ENCODE peak calls at places on chromosomes 2 and 18, in seven cellular contexts. Q is myocyte; R is WTC11; O is NCI-H1092; T is stimulated activated naive CD4-positive, alpha-beta T cell; A is AG10803; V is breast epithelium. Y is an unnamed sample.
A peak's percentile ranks its signal among the peaks of the same experiment; 100 is the strongest.

GRCh38 chr2:49917654-49918053 is 763.3 kb upstream of the FSHR start:
- DNase-seq in O (no peak), V (no peak), T (no peak), A (no peak), Q (no peak), R (no peak), Y (no peak)

GRCh38 chr18:79516441-79516931 is 120.8 kb downstream of the NFATC1 start:
- DNase-seq in Q (no peak), O (no peak), T (peak; percentile 80), R (no peak), V (peak; percentile 10), A (no peak), Y (no peak)

GRCh38 chr2:6960659-6961058 is 43.4 kb downstream of the RNF144A start:
- DNase-seq in O (no peak), R (no peak), A (peak; percentile 82), V (no peak), T (peak; percentile 9), Q (no peak), Y (no peak)

GRCh38 chr2:220556658-220557057 is 929.2 kb downstream of the SLC4A3 start:
- DNase-seq in A (peak; percentile 76), R (no peak), Q (peak; percentile 38), T (no peak), O (no peak), V (no peak), Y (no peak)

GRCh38 chr18:70422061-70422965 is 133.5 kb downstream of the SOCS6 start:
- DNase-seq in Q (peak; percentile 84), A (peak; percentile 94), T (no peak), R (no peak), O (no peak), V (no peak), Y (no peak)

GRCh38 chr18:28114472-28114871 is 62.5 kb downstream of the CDH2 start:
- DNase-seq in T (no peak), V (no peak), Q (peak; percentile 56), A (peak; percentile 60), O (no peak), R (no peak), Y (no peak)

GRCh38 chr18:2856499-2856898 is 9.7 kb downstream of the EMILIN2 start:
- DNase-seq in O (no peak), T (no peak), Q (no peak), R (no peak), V (no peak), A (no peak), Y (no peak)

GRCh38 chr2:23824777-23825212 is 102.1 kb downstream of the ATAD2B start:
- DNase-seq in V (no peak), O (peak; percentile 4), A (peak; percentile 54), Q (peak; percentile 64), T (peak; percentile 53), R (no peak), Y (peak; percentile 55)

GRCh38 chr2:225056330-225057073 is 14.2 kb upstream of the DOCK10 start:
- DNase-seq in R (no peak), V (no peak), Q (no peak), T (no peak), A (no peak), O (no peak), Y (no peak)

GRCh38 chr2:11850082-11850481 is 103.7 kb downstream of the LPIN1 start:
- DNase-seq in A (no peak), T (no peak), V (no peak), O (no peak), R (peak; percentile 21), Q (no peak), Y (no peak)

GRCh38 chr18:77820472-77820871 is 570.8 kb downstream of the GALR1 start:
- DNase-seq in T (no peak), R (no peak), Q (no peak), V (no peak), O (no peak), A (no peak), Y (no peak)

GRCh38 chr2:131425191-131426021 is 50.5 kb upstream of the TUBA3D start:
- DNase-seq in R (peak; percentile 27), O (no peak), Q (no peak), T (no peak), A (no peak), V (no peak), Y (no peak)

GRCh38 chr18:63376493-63377053 is 9.6 kb upstream of the KDSR start:
- DNase-seq in T (no peak), V (no peak), A (peak; percentile 81), R (no peak), O (no peak), Q (no peak), Y (no peak)

GRCh38 chr2:26530696-26531095 is 52.8 kb upstream of the OTOF start:
- DNase-seq in V (peak; percentile 25), T (no peak), Q (no peak), R (no peak), O (no peak), A (peak; percentile 29), Y (no peak)

Y was measured in NCI-H748 treated with DMSO at 0.1 percent for 48 hours.